ENCODE peak calls at places on chromosomes 16 and 17, in four cellular contexts. D, W, V and N are unnamed samples.

GRCh38 chr17:61073799-61074513 is 325.7 kb upstream of the TBX2 start:
- DNase-seq in V (no peak), D (no peak), W (no peak), N (no peak)

GRCh38 chr17:41919840-41920579 is 1.3 kb upstream of the ACLY start:
- DNase-seq in D (peak), W (peak), V (no peak), N (no peak)

GRCh38 chr17:164536-165235 is 16.8 kb downstream of the DOC2B start:
- DNase-seq in V (no peak), W (peak), D (peak), N (peak)

GRCh38 chr16:69595127-69596036 is 29.6 kb downstream of the NFAT5 start:
- DNase-seq in D (peak), V (no peak), W (peak), N (no peak)

GRCh38 chr17:33940769-33941168 is 314.3 kb upstream of the CCL2 start:
- DNase-seq in W (no peak), V (no peak), D (no peak), N (no peak)

GRCh38 chr17:16048797-16049449 is 49.3 kb downstream of the TTC19 start:
- DNase-seq in W (no peak), D (no peak), V (no peak), N (no peak)

GRCh38 chr17:17902877-17903276 is 66.1 kb upstream of the SREBF1 start:
- DNase-seq in W (no peak), D (no peak), V (no peak), N (no peak)

GRCh38 chr17:44376124-44376523 is 12.5 kb upstream of the FAM171A2 start:
- DNase-seq in V (no peak), W (peak), D (peak), N (no peak)

GRCh38 chr17:81542431-81543338 is 9.5 kb downstream of the FAAP100 start:
- DNase-seq in D (no peak), W (no peak), V (no peak), N (no peak)

DNA sequence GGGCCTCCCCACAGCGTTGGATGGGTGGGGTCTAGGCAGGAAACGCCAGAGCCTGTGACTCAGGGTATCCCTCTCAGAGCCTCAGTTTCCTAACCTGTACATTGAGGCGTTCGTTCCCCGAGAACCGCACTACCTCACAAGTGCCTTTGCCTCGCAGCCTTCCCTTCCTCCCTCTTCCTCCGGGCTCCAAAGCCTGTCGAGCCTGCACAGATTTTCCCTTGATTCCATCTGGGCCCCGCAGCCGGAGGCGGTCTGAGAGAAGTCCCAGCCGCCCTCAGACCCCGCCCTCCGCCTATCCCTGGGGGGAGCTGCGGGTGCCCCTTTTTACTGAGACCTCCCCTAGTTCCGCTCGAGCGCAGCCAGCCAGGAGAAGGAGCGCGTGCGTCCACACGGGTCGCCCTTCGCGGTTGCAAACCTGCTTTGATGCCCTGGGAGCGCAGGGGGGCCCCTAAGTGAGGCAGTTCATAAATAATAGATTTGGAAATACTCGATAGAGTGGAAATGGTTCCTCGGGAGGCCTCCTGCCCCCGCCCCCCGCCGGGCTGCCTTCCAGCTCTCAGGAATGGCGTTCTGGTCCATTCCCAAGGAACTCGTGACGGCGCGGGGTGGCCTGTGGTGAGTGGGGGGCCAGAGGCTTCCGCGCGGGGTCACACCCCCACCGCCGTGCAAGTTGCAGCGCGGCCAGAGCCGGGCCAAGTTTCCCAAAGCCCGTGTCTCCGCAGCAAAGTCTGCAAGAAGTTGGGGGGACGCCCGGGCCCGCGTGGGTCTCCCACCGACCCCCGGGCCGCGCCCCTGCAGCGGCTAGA is 672 bp downstream of the C16orf74 start:
- DNase-seq in V (no peak), D (peak), W (peak), N (no peak)
- TF ChIP-seq CTCF in V (peak), D (no peak), W (peak), N (no peak)

GRCh38 chr16:84144859-84145639 is at the start of the genes DNAAF1 and HSDL1:
- DNase-seq in V (no peak), D (peak), W (peak), N (peak)

GRCh38 chr16:84143784-84144199 is 1.2 kb downstream of the HSDL1 start:
- DNase-seq in D (peak), V (no peak), W (peak), N (no peak)

GRCh38 chr16:84143081-84143480 is 1.9 kb downstream of the HSDL1 start:
- DNase-seq in V (no peak), W (no peak), D (no peak), N (no peak)

GRCh38 chr16:84141143-84141670 is 3.8 kb downstream of the HSDL1 start:
- DNase-seq in V (no peak), W (no peak), D (no peak), N (no peak)

DNA sequence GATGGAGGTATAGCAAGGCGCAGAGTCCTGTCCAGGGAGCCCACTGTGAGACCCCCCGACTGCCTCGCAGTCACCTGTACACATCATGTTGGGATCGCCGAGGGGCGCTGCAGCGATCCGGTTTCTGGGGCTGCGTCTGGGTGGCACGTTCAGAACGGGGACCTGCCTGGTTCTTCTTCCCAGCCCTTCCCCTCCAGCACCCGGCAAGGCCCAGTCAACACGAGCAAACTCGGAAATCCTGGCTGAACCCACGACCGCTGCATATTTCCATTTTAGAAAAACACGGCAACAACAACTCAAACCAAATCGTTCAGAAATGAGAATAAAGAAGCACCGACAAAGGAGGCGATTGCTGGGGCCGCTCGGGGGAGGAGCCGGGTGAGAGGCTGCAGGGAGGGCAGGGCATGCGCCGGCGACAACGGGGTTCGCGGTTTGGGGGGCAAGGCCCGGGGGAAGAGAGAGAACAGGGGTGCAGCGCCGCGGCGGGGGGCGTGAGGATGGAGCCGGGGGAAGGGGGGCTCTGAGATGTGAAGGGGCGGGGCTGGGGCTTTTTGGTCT is 597 bp downstream of the HSDL1 start:
- DNase-seq in W (peak), V (no peak), D (peak), N (no peak)
- TF ChIP-seq CTCF in W (peak), V (no peak), D (no peak), N (peak)

GRCh38 chr17:74519951-74520553 is 11.2 kb downstream of the CD300LB start:
- DNase-seq in V (no peak), W (no peak), D (no peak), N (no peak)
- TF ChIP-seq CTCF in V (no peak), W (no peak), D (no peak), N (no peak)

GRCh38 chr17:79842136-79842655 is 3.0 kb upstream of the CBX4 start:
- DNase-seq in D (no peak), W (no peak), V (no peak), N (no peak)

GRCh38 chr17:79843475-79843916 is 4.3 kb upstream of the CBX4 start:
- DNase-seq in W (no peak), V (no peak), D (no peak), N (no peak)

GRCh38 chr17:79843917-79844815 is 4.9 kb upstream of the CBX4 start:
- DNase-seq in D (peak), V (no peak), W (peak), N (no peak)

GRCh38 chr17:79841369-79842135 is 2.3 kb upstream of the CBX4 start:
- DNase-seq in W (no peak), D (no peak), V (no peak), N (no peak)

GRCh38 chr17:79842656-79843474 is 3.6 kb upstream of the CBX4 start:
- DNase-seq in D (peak), W (peak), V (no peak), N (no peak)
- TF ChIP-seq CTCF in D (no peak), W (no peak), V (no peak), N (no peak)

GRCh38 chr16:65500007-65500406 is 378.1 kb upstream of the CDH11 start:
- DNase-seq in V (no peak), D (no peak), W (no peak), N (no peak)
- TF ChIP-seq CTCF in V (no peak), D (no peak), W (no peak), N (no peak)

DNA sequence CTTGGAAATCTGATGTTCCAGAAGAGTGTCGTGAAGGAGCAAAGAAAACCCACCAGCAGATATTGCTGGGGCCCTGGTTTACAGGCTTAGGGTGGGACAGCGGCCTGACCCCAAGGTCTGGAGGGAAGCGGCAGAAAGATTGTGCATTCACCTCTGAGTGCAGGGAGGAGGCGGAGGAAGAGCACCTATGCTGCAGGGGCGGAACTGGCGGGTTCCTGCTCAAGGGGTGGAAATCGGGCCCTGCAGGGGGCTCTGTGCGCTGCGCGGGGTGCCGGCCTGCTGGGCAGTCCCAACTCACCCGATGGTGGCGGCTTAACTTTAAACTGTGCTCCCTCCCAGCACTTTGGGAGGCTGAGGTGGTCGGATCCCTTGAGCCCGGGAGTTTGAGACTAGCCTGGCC is 47.5 kb downstream of the COX4I1 start:
- DNase-seq in D (no peak), V (no peak), W (no peak), N (no peak)
- TF ChIP-seq CTCF in D (no peak), V (no peak), W (no peak), N (no peak)

GRCh38 chr17:9178319-9178718 is 157.0 kb downstream of the NTN1 start:
- DNase-seq in V (no peak), D (no peak), W (no peak), N (no peak)

GRCh38 chr17:9181640-9182039 is 160.3 kb downstream of the NTN1 start:
- DNase-seq in V (no peak), D (no peak), W (no peak), N (no peak)

GRCh38 chr17:9183297-9183696 is 162.0 kb downstream of the NTN1 start:
- DNase-seq in D (no peak), V (no peak), W (no peak), N (no peak)

GRCh38 chr17:9177212-9177611 is 155.9 kb downstream of the NTN1 start:
- DNase-seq in V (no peak), W (peak), D (no peak), N (no peak)

DNA sequence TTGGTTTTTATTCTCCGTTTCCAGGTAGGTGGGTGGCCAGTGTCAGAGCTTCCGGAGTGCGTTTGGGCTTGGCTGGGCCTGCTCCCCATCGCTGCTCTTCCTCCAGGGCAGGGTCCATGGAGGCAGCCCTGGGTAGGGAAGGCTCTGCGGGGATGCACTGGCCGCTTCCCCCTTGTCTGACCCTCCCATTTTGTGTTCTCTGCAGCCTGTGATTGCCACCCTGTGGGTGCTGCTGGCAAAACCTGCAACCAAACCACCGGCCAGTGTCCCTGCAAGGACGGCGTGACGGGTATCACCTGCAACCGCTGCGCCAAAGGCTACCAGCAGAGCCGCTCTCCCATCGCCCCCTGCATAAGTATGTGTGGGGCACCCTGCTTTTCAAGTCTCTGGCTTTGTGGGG is 158.3 kb downstream of the NTN1 start:
- DNase-seq in W (no peak), D (no peak), V (no peak), N (no peak)
- TF ChIP-seq CTCF in W (no peak), D (no peak), V (no peak), N (no peak)

DNA sequence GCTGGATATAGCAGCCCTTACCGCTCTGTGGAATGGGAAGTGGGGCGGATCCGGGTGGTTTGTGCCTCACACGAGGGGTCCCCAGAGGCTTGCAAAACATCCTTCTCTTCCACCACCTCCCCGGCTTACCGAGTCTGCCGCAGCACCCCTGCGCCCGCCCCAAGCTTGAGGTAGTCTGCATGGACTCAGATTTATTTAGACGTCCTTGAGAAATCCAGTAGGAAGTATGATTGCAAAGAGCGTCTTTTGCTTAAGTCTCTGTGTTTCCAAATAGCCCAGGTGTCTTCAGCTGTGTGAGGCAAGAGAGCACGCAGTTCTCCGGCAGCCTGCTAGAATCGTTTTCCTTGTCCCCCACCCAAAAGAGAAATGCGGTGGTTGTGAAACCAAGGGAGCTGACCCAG is 2.4 kb downstream of the KIAA0513 start:
- DNase-seq in D (peak), V (no peak), W (no peak), N (no peak)
- TF ChIP-seq CTCF in D (no peak), V (no peak), W (no peak), N (no peak)